ENCODE peak calls at places on chromosomes 6 and 20, in seven cellular contexts. G is fibroblast of pulmonary artery, J is bronchial epithelial cell, F is cardiac muscle cell, T is fibroblast of lung, M is heart right ventricle, A is left ventricle myocardium inferior. O is an unnamed sample.

GRCh38 chr6:27495386-27496135 is 22.7 kb upstream of the ZNF184 start:
- DNase-seq in T (peak), A (peak), F (peak), M (peak), G (peak), J (peak), O (peak)

GRCh38 chr20:2365666-2366065 is 15.0 kb upstream of the TGM6 start:
- DNase-seq in F (no peak), T (no peak), J (no peak), G (no peak), A (no peak), M (no peak), O (no peak)

GRCh38 chr20:10863337-10864060 is 189.7 kb upstream of the JAG1 start:
- DNase-seq in M (no peak), J (peak), F (peak), A (peak), G (peak), T (peak), O (peak)

GRCh38 chr20:62136283-62137091 is 6.7 kb downstream of the PSMA7 start:
- DNase-seq in T (peak), J (peak), F (peak), M (peak), G (peak), A (peak), O (peak)

GRCh38 chr6:134826889-134827737 is 122.8 kb downstream of the ALDH8A1 start:
- DNase-seq in A (peak), M (peak), F (peak), T (peak), G (peak), J (peak), O (peak)

GRCh38 chr20:57662313-57663240 is 42.4 kb upstream of the ZBP1 start:
- DNase-seq in F (no peak), T (no peak), G (no peak), A (peak), J (no peak), M (no peak), O (no peak)

GRCh38 chr6:118892248-118893094 is 1.5 kb upstream of the ASF1A start:
- DNase-seq in M (no peak), F (no peak), J (peak), T (no peak), G (no peak), A (no peak), O (no peak)

GRCh38 chr20:38260378-38261053 is at the start of gene KIAA1755:
- DNase-seq in A (peak), M (peak), T (no peak), G (no peak), J (no peak), F (peak), O (no peak)

GRCh38 chr6:15524736-15525401 is 138.0 kb downstream of the DTNBP1 start:
- DNase-seq in T (no peak), J (no peak), F (no peak), A (no peak), M (no peak), G (no peak), O (no peak)

GRCh38 chr6:10111975-10112374 is 302.9 kb downstream of the TFAP2A start:
- DNase-seq in M (no peak), F (no peak), T (no peak), G (no peak), A (no peak), J (no peak), O (no peak)

GRCh38 chr20:9287062-9287461 is 218.2 kb downstream of the PLCB4 start:
- DNase-seq in J (peak), A (no peak), G (no peak), T (no peak), F (no peak), M (no peak), O (no peak)
- H3K4me3 ChIP-seq in J (no peak), A (no peak), G (no peak), T (no peak), F (no peak), M (no peak), O (no peak)

GRCh38 chr6:168926306-168926705 is 327.3 kb downstream of the THBS2 start:
- DNase-seq in F (no peak), M (no peak), G (no peak), J (no peak), A (no peak), T (no peak), O (no peak)
- H3K4me3 ChIP-seq in F (no peak), M (no peak), G (no peak), J (no peak), A (no peak), T (no peak), O (no peak)

DNA sequence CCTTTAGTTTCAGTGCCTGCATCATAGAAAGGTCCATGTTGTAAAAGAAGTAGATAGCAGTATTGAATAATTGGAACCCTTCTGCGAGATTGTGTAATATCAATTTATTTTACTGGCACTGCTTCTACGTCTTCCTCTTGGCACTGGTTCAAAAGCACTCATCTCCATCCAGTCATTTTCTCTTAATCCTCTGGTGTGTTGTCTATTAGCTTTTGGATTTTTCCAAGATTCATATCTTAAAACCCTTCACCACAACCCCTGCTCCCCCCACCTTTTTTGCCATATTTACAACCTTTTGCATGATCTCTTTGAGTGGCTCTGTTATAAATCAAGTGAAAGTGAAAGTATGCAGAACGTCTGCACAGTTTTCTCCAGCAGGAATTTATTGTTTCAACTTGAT is 76.6 kb upstream of the HSF2 start:
- DNase-seq in A (no peak), M (no peak), J (peak), G (peak), F (peak), T (peak), O (peak)
- H3K4me3 ChIP-seq in A (peak), M (peak), J (no peak), G (peak), F (no peak), T (peak), O (peak)

GRCh38 chr20:54068966-54069365 is 1.4 kb downstream of the BCAS1 start:
- DNase-seq in T (no peak), G (no peak), M (no peak), A (no peak), F (no peak), J (no peak), O (no peak)

GRCh38 chr20:54068495-54068894 is 1.9 kb downstream of the BCAS1 start:
- DNase-seq in T (no peak), M (no peak), A (no peak), F (no peak), J (no peak), G (no peak), O (no peak)

GRCh38 chr20:54070187-54070987 is at the start of gene BCAS1:
- DNase-seq in T (no peak), G (no peak), F (no peak), A (no peak), J (no peak), M (no peak), O (no peak)

GRCh38 chr20:54067606-54068174 is 2.7 kb downstream of the BCAS1 start:
- DNase-seq in M (no peak), T (no peak), F (no peak), A (peak), G (peak), J (peak), O (no peak)

GRCh38 chr20:54069501-54069971 is 858 bp downstream of the BCAS1 start:
- DNase-seq in J (no peak), T (no peak), G (no peak), M (no peak), A (no peak), F (no peak), O (no peak)
- H3K4me3 ChIP-seq in J (no peak), T (no peak), G (no peak), M (no peak), A (no peak), F (no peak), O (no peak)

GRCh38 chr6:147642458-147642857 is 134.0 kb downstream of the SAMD5 start:
- DNase-seq in J (no peak), F (no peak), T (peak), A (no peak), G (peak), M (no peak), O (peak)

GRCh38 chr6:147648936-147649335 is 140.4 kb downstream of the SAMD5 start:
- DNase-seq in J (no peak), T (peak), M (no peak), F (no peak), G (no peak), A (no peak), O (peak)

GRCh38 chr6:147641511-147641910 is 133.0 kb downstream of the SAMD5 start:
- DNase-seq in M (no peak), A (no peak), T (no peak), G (no peak), J (no peak), F (no peak), O (no peak)

GRCh38 chr6:147643341-147644200 is 135.1 kb downstream of the SAMD5 start:
- DNase-seq in G (no peak), A (no peak), T (no peak), F (no peak), M (no peak), J (peak), O (no peak)
- H3K4me3 ChIP-seq in G (no peak), A (no peak), T (no peak), F (no peak), M (no peak), J (no peak), O (no peak)

GRCh38 chr6:163354085-163354484 is 60.4 kb upstream of the QKI start:
- DNase-seq in F (peak), A (no peak), T (peak), M (no peak), G (peak), J (peak), O (peak)

GRCh38 chr6:163355471-163355991 is 59.0 kb upstream of the QKI start:
- DNase-seq in T (peak), M (peak), J (peak), F (peak), A (peak), G (peak), O (peak)

GRCh38 chr6:163354779-163355431 is 59.6 kb upstream of the QKI start:
- DNase-seq in M (peak), F (peak), G (peak), T (no peak), A (peak), J (no peak), O (peak)

GRCh38 chr6:163356743-163357142 is 57.8 kb upstream of the QKI start:
- DNase-seq in T (no peak), G (no peak), F (no peak), A (no peak), M (no peak), J (no peak), O (no peak)

DNA sequence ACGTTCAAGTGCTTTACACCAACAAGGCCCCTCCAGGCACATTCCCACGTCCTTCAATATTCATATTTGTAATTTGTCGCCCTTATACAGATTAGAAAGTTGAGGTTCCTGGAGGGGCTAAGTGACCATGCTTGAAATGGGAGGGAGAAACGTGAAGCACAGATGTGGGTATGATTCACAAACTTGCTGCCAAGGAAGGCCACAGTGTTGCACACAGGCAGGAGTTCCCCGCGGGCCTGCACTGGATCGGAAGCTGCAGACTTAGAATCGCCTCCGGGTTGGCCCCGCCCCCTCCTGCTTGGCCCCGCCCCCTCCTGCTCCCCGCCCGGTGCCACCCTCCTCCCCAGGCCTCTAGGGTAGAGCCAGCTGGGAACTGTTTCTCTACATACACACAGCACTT is 58.2 kb upstream of the QKI start:
- DNase-seq in G (peak), T (peak), J (no peak), F (peak), A (peak), M (peak), O (peak)
- H3K4me3 ChIP-seq in G (no peak), T (no peak), J (no peak), F (no peak), A (peak), M (peak), O (no peak)

GRCh38 chr20:58891076-58891685 is 38.7 kb downstream of the GNAS start:
- DNase-seq in T (peak), A (peak), F (peak), J (no peak), M (peak), G (peak), O (peak)

GRCh38 chr20:58893355-58894151 is 41.0 kb downstream of the GNAS start:
- DNase-seq in F (no peak), J (peak), A (no peak), M (no peak), G (no peak), T (no peak), O (no peak)

GRCh38 chr20:58892126-58892931 is 39.8 kb downstream of the GNAS start:
- DNase-seq in T (peak), J (peak), M (peak), F (peak), A (peak), G (peak), O (peak)

GRCh38 chr20:58891686-58892125 is 39.2 kb downstream of the GNAS start:
- DNase-seq in J (no peak), A (peak), G (peak), M (peak), F (no peak), T (peak), O (peak)

DNA sequence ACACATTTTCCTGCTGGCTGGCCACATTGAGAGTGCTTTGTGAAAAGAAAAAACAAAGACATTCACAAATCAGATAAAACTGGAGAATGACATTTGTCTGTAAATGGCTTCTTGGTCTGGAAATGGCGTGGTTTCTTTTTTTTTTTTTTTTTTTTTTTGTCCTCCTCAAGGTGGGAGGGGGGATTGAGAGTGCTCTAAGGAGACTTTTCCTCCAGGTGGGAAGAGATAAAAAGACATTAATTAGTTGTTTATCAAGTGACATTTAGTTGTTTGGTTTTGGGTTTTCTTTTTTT is 40.4 kb downstream of the GNAS start:
- DNase-seq in T (no peak), A (no peak), F (no peak), J (no peak), M (no peak), G (no peak), O (no peak)
- H3K4me3 ChIP-seq in T (peak), A (peak), F (peak), J (peak), M (peak), G (peak), O (peak)

O was measured in fibroblast of villous mesenchyme.